ENCODE peak calls at places on chromosomes 5 and 9, in seven cellular contexts. N is GM23338; U is A549; D is GM13976; Z is uterus; A is psoas muscle; S is CD8-positive, alpha-beta T cell. Y is an unnamed sample.

GRCh38 chr5:124764992-124765611 is 18.7 kb upstream of the ZNF608 start:
- DNase-seq in U (no peak), A (no peak), S (no peak), Z (no peak), D (no peak), N (no peak), Y (no peak)

GRCh38 chr9:4489919-4490704 is at the start of gene SLC1A1:
- DNase-seq in U (peak; percentile 60), S (peak; percentile 19), N (peak; percentile 84), Z (peak; percentile 36), D (peak; percentile 88), A (peak; percentile 58), Y (peak; percentile 70)

GRCh38 chr5:31385774-31386537 is 145.9 kb downstream of the DROSHA start:
- DNase-seq in D (no peak), N (no peak), Z (no peak), S (no peak), U (no peak), A (no peak), Y (no peak)

GRCh38 chr9:138060365-138060764 is 182.8 kb downstream of the CACNA1B start:
- DNase-seq in D (no peak), U (no peak), A (no peak), Z (no peak), S (no peak), N (no peak), Y (no peak)

GRCh38 chr9:117178596-117179111 is 236.2 kb downstream of the ASTN2 start:
- DNase-seq in A (no peak), U (no peak), D (no peak), S (no peak), Z (no peak), N (no peak), Y (no peak)

GRCh38 chr9:114969269-114969668 is 38.9 kb upstream of the TNFSF8 start:
- DNase-seq in N (peak; percentile 29), D (no peak), A (no peak), U (no peak), Z (no peak), S (no peak), Y (no peak)

GRCh38 chr5:26569929-26570258 is 468.5 kb downstream of the CDH9 start:
- DNase-seq in U (no peak), D (no peak), A (no peak), S (no peak), Z (no peak), N (no peak), Y (no peak)

GRCh38 chr9:83999141-83999918 is 18.7 kb downstream of the RMI1 start:
- DNase-seq in A (no peak), Z (no peak), D (no peak), U (no peak), S (no peak), N (no peak), Y (no peak)

GRCh38 chr5:107455111-107455544 is 215.6 kb downstream of the EFNA5 start:
- DNase-seq in D (no peak), S (no peak), Z (no peak), A (no peak), N (no peak), U (no peak), Y (peak; percentile 28)

GRCh38 chr5:36573441-36573840 is 33.0 kb upstream of the SLC1A3 start:
- DNase-seq in D (no peak), Z (no peak), A (no peak), N (no peak), U (no peak), S (no peak), Y (peak; percentile 63)

GRCh38 chr5:167763772-167764171 is 527.7 kb upstream of the WWC1 start:
- DNase-seq in U (no peak), A (no peak), Z (no peak), N (no peak), D (no peak), S (no peak), Y (peak; percentile 95)

GRCh38 chr9:357560-357959 is 142.9 kb downstream of the DOCK8 start:
- DNase-seq in N (no peak), A (no peak), S (no peak), Z (no peak), U (no peak), D (no peak), Y (no peak)

GRCh38 chr5:58227858-58228257 is 232.0 kb downstream of the PLK2 start:
- DNase-seq in A (no peak), N (no peak), U (no peak), D (no peak), S (no peak), Z (no peak), Y (no peak)

GRCh38 chr5:43034591-43034968 is 5.5 kb downstream of the ANXA2R start:
- DNase-seq in U (no peak), D (no peak), A (no peak), S (peak; percentile 42), N (peak; percentile 55), Z (no peak), Y (no peak)

GRCh38 chr5:116652196-116652729 is 77.6 kb upstream of the SEMA6A start:
- DNase-seq in N (peak; percentile 88), Z (peak; percentile 19), D (peak; percentile 44), S (no peak), U (no peak), A (peak; percentile 44), Y (peak; percentile 35)

GRCh38 chr5:16934669-16935068 is 1.4 kb downstream of the MYO10 start:
- DNase-seq in U (no peak), A (no peak), N (peak; percentile 17), D (no peak), S (no peak), Z (no peak), Y (no peak)

GRCh38 chr5:35319231-35320002 is 89.1 kb upstream of the PRLR start:
- DNase-seq in D (peak; percentile 72), U (no peak), S (no peak), Z (peak; percentile 36), A (peak; percentile 64), N (no peak), Y (peak; percentile 9)

GRCh38 chr9:10479172-10479571 is 133.6 kb downstream of the PTPRD start:
- DNase-seq in S (no peak), D (no peak), N (peak; percentile 65), Z (no peak), A (no peak), U (no peak), Y (no peak)

GRCh38 chr5:151670953-151671636 is 15.6 kb downstream of the SPARC start:
- DNase-seq in D (no peak), N (no peak), S (no peak), A (no peak), U (no peak), Z (no peak), Y (peak; percentile 76)

GRCh38 chr9:76419782-76420380 is 25.7 kb upstream of the RFK start:
- DNase-seq in D (no peak), Z (no peak), A (no peak), U (peak; percentile 43), N (peak; percentile 72), S (no peak), Y (peak; percentile 28)

GRCh38 chr9:135818718-135819475 is 88.4 kb downstream of the CAMSAP1 start:
- DNase-seq in U (no peak), N (no peak), D (no peak), A (no peak), Z (no peak), S (no peak), Y (no peak)

GRCh38 chr5:95406426-95407093 is 15.4 kb downstream of the FAM81B start:
- DNase-seq in S (no peak), A (no peak), D (no peak), N (no peak), U (no peak), Z (no peak), Y (no peak)
- TF ChIP-seq CTCF in S (no peak), A (no peak), D (no peak), N (no peak), U (no peak), Z (no peak), Y (no peak)

DNA sequence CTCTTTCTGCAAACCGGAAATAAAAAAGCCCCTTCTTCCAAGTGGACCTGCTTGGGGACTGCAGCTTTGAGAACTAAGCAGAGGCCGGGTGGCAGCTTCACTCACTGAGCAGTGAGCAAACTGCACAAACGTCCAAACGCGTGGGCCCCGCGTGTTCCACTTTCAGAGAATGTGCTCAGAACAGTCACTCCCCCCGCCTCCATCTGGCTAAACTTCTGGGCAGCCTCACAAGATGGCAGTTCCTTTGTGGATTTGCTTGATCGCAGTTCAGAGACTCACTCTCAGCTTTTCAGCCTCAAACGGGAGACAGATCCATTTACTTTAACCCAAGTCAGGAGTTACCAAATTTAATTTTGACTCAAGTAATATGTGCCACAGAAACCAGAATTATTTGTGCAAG is 216.6 kb downstream of the TLE1 start:
- DNase-seq in S (no peak), A (no peak), U (no peak), Z (no peak), N (no peak), D (no peak), Y (no peak)
- TF ChIP-seq CTCF in S (no peak), A (no peak), U (no peak), Z (no peak), N (no peak), D (no peak), Y (no peak)

GRCh38 chr9:36597412-36598178 is 24.9 kb downstream of the MELK start:
- DNase-seq in U (peak; percentile 78), Z (no peak), N (peak; percentile 62), A (no peak), S (no peak), D (peak; percentile 47), Y (peak; percentile 72)
- TF ChIP-seq CTCF in U (peak; percentile 57), Z (no peak), N (peak; percentile 56), A (peak; percentile 17), S (peak; percentile 19), D (peak; percentile 41), Y (peak; percentile 86)

GRCh38 chr9:6109571-6109970 is 94.1 kb upstream of the RANBP6 start:
- DNase-seq in N (no peak), D (no peak), U (no peak), Z (no peak), A (no peak), S (no peak), Y (no peak)

GRCh38 chr9:6109986-6110385 is 94.6 kb upstream of the RANBP6 start:
- DNase-seq in A (no peak), N (no peak), S (no peak), U (no peak), Z (no peak), D (no peak), Y (peak; percentile 8)

GRCh38 chr9:6113312-6113711 is 97.9 kb upstream of the RANBP6 start:
- DNase-seq in N (no peak), S (no peak), A (no peak), Z (no peak), D (no peak), U (no peak), Y (no peak)

GRCh38 chr9:6114424-6114823 is 99.0 kb upstream of the RANBP6 start:
- DNase-seq in A (no peak), U (no peak), D (no peak), N (no peak), Z (no peak), S (no peak), Y (no peak)

GRCh38 chr9:6113819-6114218 is 98.4 kb upstream of the RANBP6 start:
- DNase-seq in U (no peak), A (no peak), N (no peak), Z (no peak), S (no peak), D (no peak), Y (no peak)
- TF ChIP-seq CTCF in U (no peak), A (no peak), N (no peak), Z (no peak), S (no peak), D (no peak), Y (no peak)